ENCODE peak calls at places on chromosomes 11 and 22, in seven cellular contexts. Q is T-cell; X is WERI-Rb-1; J is HEK293T; K is CD8-positive, alpha-beta T cell; T is activated naive CD8-positive, alpha-beta T cell treated with anti-CD3 and anti-CD28 coated beads, Interleukin-2, amount 10 ng/mL, durations not matched to agents 7 days and 5 days; W is Ammon's horn. S is an unnamed sample.

GRCh38 chr22:40215266-40215665 is 37.5 kb downstream of the TNRC6B start:
- DNase-seq in J (no peak), T (no peak), K (no peak), Q (no peak), X (no peak), W (peak), S (peak)

GRCh38 chr11:14232652-14233051 is 126.3 kb downstream of the RRAS2 start:
- DNase-seq in Q (no peak), X (peak), T (no peak), K (no peak), J (peak), W (no peak), S (no peak)

GRCh38 chr11:92642146-92642919 is 327.1 kb upstream of the MTNR1B start:
- DNase-seq in K (no peak), T (no peak), W (no peak), J (no peak), Q (no peak), X (no peak), S (no peak)

GRCh38 chr22:41028841-41029240 is 63.6 kb upstream of the EP300 start:
- DNase-seq in X (no peak), T (no peak), W (no peak), Q (no peak), J (no peak), K (no peak), S (no peak)

GRCh38 chr11:86575208-86575855 is 97.1 kb downstream of the ME3 start:
- DNase-seq in X (no peak), T (no peak), K (no peak), W (no peak), J (no peak), Q (no peak), S (no peak)

GRCh38 chr11:104564921-104565580 is 333.2 kb downstream of the CASP12 start:
- DNase-seq in W (no peak), T (no peak), X (no peak), Q (no peak), K (no peak), J (no peak), S (no peak)

GRCh38 chr11:92296138-92296515 is 71.5 kb downstream of the FAT3 start:
- DNase-seq in W (no peak), T (no peak), K (no peak), J (no peak), Q (no peak), X (no peak), S (no peak)

GRCh38 chr11:85974126-85974525 is 94.8 kb downstream of the PICALM start:
- DNase-seq in Q (no peak), K (no peak), T (no peak), J (no peak), X (no peak), W (no peak), S (no peak)

GRCh38 chr11:115005663-115006062 is 327.3 kb downstream of the NXPE2 start:
- DNase-seq in Q (no peak), J (no peak), T (no peak), X (no peak), K (no peak), W (no peak), S (no peak)

GRCh38 chr11:70233511-70233919 is 30.4 kb downstream of the FADD start:
- DNase-seq in W (no peak), K (no peak), X (no peak), J (no peak), T (no peak), Q (no peak), S (no peak)

GRCh38 chr11:133366088-133366487 is 166.2 kb downstream of the OPCML start:
- DNase-seq in T (no peak), W (no peak), X (peak), Q (no peak), K (no peak), J (no peak), S (no peak)

GRCh38 chr11:112388496-112388895 is 127.8 kb upstream of the PLET1 start:
- DNase-seq in T (no peak), K (no peak), W (no peak), X (no peak), J (no peak), Q (no peak), S (no peak)

GRCh38 chr11:94727766-94728165 is 40.4 kb upstream of the AMOTL1 start:
- DNase-seq in T (no peak), K (no peak), X (no peak), Q (no peak), J (no peak), W (no peak), S (no peak)

GRCh38 chr22:24965822-24966626 is 13.5 kb downstream of the KIAA1671 start:
- DNase-seq in Q (no peak), X (no peak), J (no peak), T (no peak), W (no peak), K (no peak), S (no peak)

GRCh38 chr11:97460091-97460490 is 1070.3 kb downstream of the JRKL start:
- DNase-seq in K (no peak), T (no peak), W (no peak), X (no peak), J (no peak), Q (no peak), S (no peak)

GRCh38 chr22:23527971-23528740 is 51.9 kb downstream of the IGLL1 start:
- DNase-seq in X (no peak), J (no peak), W (peak), Q (no peak), T (no peak), K (no peak), S (peak)

GRCh38 chr11:114317738-114318137 is 21.5 kb downstream of the NNMT start:
- DNase-seq in T (no peak), J (peak), Q (no peak), X (peak), W (peak), K (no peak), S (peak)

GRCh38 chr11:130675456-130675855 is 227.0 kb downstream of the ADAMTS15 start:
- DNase-seq in Q (no peak), K (no peak), T (no peak), J (no peak), W (no peak), X (peak), S (no peak)

GRCh38 chr11:100676901-100677300 is 10.2 kb upstream of the ARHGAP42 start:
- DNase-seq in X (no peak), J (no peak), T (no peak), Q (no peak), W (no peak), K (no peak), S (no peak)

GRCh38 chr11:78451371-78452150 is 33.9 kb upstream of the GAB2 start:
- DNase-seq in Q (no peak), T (no peak), J (no peak), W (no peak), K (no peak), X (no peak), S (no peak)

GRCh38 chr11:120525285-120526085 is 13.9 kb downstream of the GRIK4 start:
- DNase-seq in T (no peak), J (no peak), X (no peak), W (no peak), K (no peak), Q (no peak), S (no peak)

GRCh38 chr11:117822031-117822521 is 2.5 kb downstream of the FXYD2 start:
- DNase-seq in W (no peak), Q (no peak), T (peak), X (peak), K (peak), J (peak), S (peak)

GRCh38 chr22:42947211-42947990 is 67.5 kb downstream of the PACSIN2 start:
- DNase-seq in T (no peak), X (peak), W (no peak), K (no peak), Q (no peak), J (no peak), S (no peak)

GRCh38 chr11:59208956-59209355 is 3.8 kb downstream of the MPEG1 start:
- DNase-seq in J (no peak), K (no peak), W (no peak), X (no peak), T (no peak), Q (no peak), S (no peak)

GRCh38 chr11:48081151-48082010 is 101.0 kb downstream of the PTPRJ start:
- DNase-seq in J (no peak), K (no peak), W (peak), X (no peak), T (no peak), Q (no peak), S (peak)

GRCh38 chr11:10441021-10441523 is 14.0 kb upstream of the AMPD3 start:
- DNase-seq in W (no peak), Q (no peak), K (no peak), J (no peak), X (no peak), T (no peak), S (no peak)

GRCh38 chr22:37193629-37194191 is 5.7 kb upstream of the C1QTNF6 start:
- DNase-seq in K (peak), W (peak), Q (no peak), J (no peak), T (peak), X (no peak), S (no peak)